ENCODE peak calls at places on chromosome 16, in four cellular contexts. T is HCT116, B is body of pancreas, F is GM12878. R is an unnamed sample.

GRCh38 chr16:203246-203645 is 23.0 kb downstream of the HBQ1 start:
- DNase-seq in T (no peak), B (no peak), F (no peak), R (no peak)

GRCh38 chr16:26992661-26993365 is 73.9 kb upstream of the C16orf82 start:
- DNase-seq in T (no peak), B (no peak), F (no peak), R (no peak)

GRCh38 chr16:89602273-89602951 is 11.0 kb upstream of the DPEP1 start:
- DNase-seq in T (peak), B (no peak), F (no peak), R (no peak)

GRCh38 chr16:920722-921121 is 50.1 kb downstream of the LMF1 start:
- DNase-seq in T (no peak), B (no peak), F (no peak), R (peak)

GRCh38 chr16:2425825-2426430 is 3.3 kb upstream of the CCNF start:
- DNase-seq in T (no peak), B (no peak), F (no peak), R (no peak)

GRCh38 chr16:59459811-59460210 is 725.7 kb upstream of the GOT2 start:
- DNase-seq in T (no peak), B (no peak), F (no peak), R (no peak)

GRCh38 chr16:54318941-54319340 is 32.4 kb upstream of the IRX3 start:
- DNase-seq in T (no peak), B (no peak), F (no peak), R (no peak)

GRCh38 chr16:84087461-84088151 is 29.1 kb downstream of the MBTPS1 start:
- DNase-seq in T (no peak), B (no peak), F (no peak), R (no peak)

GRCh38 chr16:84367750-84368320 is 503 bp upstream of the ATP2C2 start:
- DNase-seq in T (no peak), B (peak), F (no peak), R (no peak)

GRCh38 chr16:12541672-12542071 is 262.0 kb downstream of the CPPED1 start:
- DNase-seq in T (no peak), B (no peak), F (no peak), R (no peak)

GRCh38 chr16:88726981-88727380 is 20.7 kb downstream of the CTU2 start:
- DNase-seq in T (no peak), B (no peak), F (no peak), R (no peak)

GRCh38 chr16:78478267-78478821 is 378.9 kb downstream of the WWOX start:
- DNase-seq in T (no peak), B (no peak), F (no peak), R (no peak)

GRCh38 chr16:62752837-62753236 is 716.6 kb upstream of the CDH8 start:
- DNase-seq in T (no peak), B (no peak), F (no peak), R (no peak)

GRCh38 chr16:74565378-74565777 is 41.5 kb downstream of the GLG1 start:
- DNase-seq in T (no peak), B (peak), F (no peak), R (no peak)

GRCh38 chr16:65077181-65077580 is 44.7 kb downstream of the CDH11 start:
- DNase-seq in T (no peak), B (no peak), F (no peak), R (no peak)

GRCh38 chr16:19766554-19766884 is 48.4 kb downstream of the IQCK start:
- DNase-seq in T (no peak), B (no peak), F (no peak), R (no peak)

GRCh38 chr16:8541868-8542267 is 48.4 kb downstream of the TMEM114 start:
- DNase-seq in T (no peak), B (no peak), F (no peak), R (no peak)
- TF ChIP-seq CTCF in T (no peak), B (no peak), F (no peak), R (no peak)

GRCh38 chr16:14015948-14016347 is 55.2 kb upstream of the MRTFB start:
- DNase-seq in T (no peak), B (peak), F (no peak), R (no peak)
- TF ChIP-seq CTCF in T (no peak), B (no peak), F (no peak), R (no peak)

DNA sequence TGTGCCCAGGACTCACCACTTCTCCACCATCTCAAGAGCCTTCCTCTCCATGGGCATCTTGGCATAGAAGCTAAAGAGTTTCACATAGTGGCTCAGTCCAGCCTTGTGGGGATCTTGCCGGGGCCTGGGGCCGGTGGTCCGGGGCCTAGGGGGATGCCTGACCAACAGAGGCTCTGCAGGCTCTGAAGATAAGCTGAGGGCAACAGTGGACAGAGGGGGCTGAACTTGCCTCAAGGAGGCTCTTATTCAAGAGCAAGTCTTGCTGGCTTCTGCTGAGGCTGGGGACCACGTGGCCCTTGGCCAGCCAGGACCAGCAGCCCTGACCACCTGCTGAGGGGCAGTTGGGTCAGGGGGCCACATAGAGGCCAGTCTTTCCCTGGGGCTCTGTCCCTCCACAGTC is 13.5 kb upstream of the THAP11 start:
- DNase-seq in T (no peak), B (no peak), F (no peak), R (no peak)
- TF ChIP-seq CTCF in T (no peak), B (no peak), F (no peak), R (no peak)

DNA sequence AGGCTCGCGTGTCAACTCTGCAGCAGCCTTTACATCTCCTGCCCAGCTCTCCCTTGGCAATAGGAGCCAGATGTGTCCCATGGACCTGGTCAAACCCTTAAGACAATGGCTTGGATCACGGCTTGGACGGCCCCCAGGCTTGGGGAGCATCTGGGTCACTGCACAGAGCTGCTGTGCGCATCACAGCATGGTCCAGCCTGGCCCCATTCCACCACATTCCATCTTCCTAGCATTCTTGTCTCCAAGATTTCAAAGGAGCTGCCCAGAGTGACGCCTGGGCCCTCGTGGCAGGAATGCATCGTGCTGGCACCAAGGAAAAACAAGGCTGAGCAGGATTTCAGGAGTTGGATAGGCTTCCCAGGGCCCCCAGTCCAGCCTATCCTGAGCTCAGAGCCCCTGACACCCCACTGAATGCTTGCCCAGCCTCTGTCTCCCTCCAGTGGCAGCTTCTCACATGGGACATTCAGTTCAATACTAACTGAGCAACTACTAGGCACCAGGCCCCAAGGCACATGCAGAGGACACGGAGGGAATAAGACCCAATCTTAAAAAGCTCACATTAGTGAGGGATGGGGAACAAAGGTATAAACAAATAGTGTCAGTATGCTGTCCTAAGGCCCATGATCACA is 34.3 kb downstream of the TK2 start:
- DNase-seq in T (no peak), B (no peak), F (no peak), R (no peak)
- TF ChIP-seq CTCF in T (no peak), B (no peak), F (peak), R (peak)

DNA sequence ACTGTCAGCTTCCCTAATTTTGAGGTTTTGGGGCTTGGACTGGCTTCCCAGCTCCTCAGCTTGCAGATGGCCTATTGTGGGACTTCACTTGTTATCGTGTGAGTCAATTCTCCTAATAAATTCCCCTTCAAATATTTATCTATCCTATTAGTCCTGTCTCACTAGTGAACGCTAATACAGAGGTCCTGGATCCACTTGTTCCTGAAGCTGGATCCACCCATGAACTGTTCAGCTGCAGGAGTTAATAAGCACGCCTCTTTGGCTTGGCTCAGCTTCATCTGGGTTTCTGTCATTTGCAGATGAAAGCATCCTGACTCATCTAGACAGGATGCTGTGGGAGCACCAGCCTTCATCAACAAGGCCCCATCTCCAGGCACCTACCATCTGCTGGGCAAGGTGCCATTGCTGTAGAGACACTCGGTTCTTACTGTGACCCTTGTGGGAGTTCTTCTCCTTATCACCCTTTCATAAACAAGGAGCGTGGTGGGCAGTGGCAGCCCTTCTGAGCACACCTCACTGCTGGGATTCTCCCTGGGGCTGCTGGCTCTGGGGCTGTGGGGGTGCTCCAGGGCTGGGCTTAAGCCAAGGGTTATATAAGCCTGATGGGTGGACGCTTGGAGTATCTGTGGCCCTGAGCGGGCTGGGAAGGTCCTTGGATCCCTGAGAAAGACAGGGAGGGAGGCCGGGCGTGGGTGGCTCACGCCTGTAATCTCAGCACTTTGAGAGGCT is 23.2 kb downstream of the LAT start:
- DNase-seq in T (no peak), B (no peak), F (no peak), R (no peak)
- TF ChIP-seq CTCF in T (no peak), B (no peak), F (no peak), R (no peak)

DNA sequence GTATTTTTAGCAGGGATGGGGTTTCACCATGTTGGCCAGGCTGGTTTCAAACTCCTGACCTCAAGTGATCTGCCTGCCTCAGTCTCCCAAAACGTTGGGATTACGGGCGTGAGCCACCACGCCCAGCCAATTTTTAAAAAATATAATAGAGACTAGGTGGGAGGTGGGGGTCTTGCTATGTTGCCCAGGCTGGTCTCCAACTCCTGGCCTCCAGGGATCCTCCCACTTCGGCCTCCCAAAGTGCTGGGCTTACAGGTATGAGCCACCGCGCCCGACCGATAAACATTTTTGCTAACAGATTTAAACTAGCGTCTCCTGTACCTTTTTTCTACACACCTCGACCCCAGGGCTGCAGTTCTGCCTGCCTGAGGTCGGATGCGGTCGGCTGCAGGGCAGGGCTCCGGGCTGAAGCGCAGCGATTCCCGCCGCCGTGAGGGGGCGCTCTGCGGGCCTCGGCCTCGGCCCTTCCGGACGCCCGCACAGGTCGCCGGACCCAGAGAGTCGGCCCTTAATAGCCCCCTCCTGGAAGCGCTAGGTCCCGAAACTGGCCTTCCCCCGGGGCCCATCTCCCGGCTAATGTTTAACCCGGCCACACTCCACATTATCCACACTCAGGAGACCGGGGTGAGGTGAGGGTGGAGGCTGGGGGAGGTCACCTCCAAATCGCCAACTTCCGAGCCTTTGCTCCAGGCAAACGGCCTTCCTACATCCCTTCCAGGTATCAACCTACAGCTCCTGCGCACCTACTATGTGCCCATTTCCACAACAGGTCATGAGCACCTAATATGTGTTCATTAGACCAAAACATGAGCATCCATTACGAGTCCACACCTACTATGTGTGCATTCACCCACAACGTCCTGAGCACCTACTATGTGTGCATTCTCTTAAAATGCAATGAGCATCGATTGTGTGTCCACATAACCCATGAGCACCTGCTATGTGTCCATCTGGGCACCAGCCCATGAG is 2.0 kb upstream of the GLIS2 start:
- DNase-seq in T (peak), B (peak), F (no peak), R (no peak)
- TF ChIP-seq CTCF in T (no peak), B (peak), F (peak), R (peak)

DNA sequence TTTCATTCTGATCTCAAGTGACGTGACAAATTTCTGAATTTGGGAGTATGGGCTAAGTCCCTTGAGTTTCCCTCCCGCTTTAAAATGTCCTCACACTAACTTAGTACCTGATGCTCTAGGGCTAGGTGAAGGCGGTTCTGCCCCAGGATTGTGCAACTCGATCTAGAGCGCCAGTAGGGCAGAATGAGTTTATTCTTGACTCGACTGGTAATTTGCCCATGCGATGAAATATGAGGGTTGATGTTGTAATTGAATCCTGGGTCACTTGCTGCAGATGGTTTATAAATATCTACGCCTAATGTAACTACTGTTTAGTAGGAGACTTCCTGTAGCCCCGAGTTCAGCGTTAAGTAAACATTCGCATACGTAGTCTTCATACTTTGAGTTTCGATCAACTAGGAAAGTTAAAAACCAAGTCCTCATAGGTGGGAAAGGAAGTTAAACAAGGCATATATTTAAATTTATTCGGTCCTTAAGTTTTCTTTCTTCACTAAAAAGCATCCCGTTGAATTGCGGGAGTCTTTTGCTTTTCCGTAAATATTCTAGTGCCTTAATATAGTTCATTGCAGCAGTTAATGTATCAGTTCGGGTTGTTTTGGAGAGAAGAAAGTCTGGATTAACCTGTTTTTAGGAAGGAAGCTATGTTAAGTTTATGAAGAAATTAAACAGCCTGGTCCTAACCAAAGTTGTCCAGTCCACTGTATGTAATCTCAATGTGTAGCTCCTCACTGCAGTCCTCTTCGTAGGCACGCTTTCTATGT is 1.6 kb downstream of the CTCF start:
- DNase-seq in T (no peak), B (peak), F (no peak), R (no peak)
- TF ChIP-seq CTCF in T (no peak), B (no peak), F (no peak), R (no peak)